ENCODE peak calls at places on chromosomes 5 and 9, in seven cellular contexts. R is sciatic nerve, G is NCI-H460, W is left lobe of liver, P is IMR-90, K is pancreas, O is midbrain. U is an unnamed sample.

GRCh38 chr5:157801-158200 is 33.5 kb upstream of the LRRC14B start:
- DNase-seq in R (no peak), G (no peak), W (no peak), P (no peak), K (no peak), O (no peak), U (no peak)

GRCh38 chr5:82164957-82165698 is 113.0 kb downstream of the RPS23 start:
- DNase-seq in R (no peak), G (no peak), W (no peak), P (peak; percentile 84), K (peak; percentile 32), O (peak; percentile 19), U (no peak)

GRCh38 chr5:180271205-180271604 is 20.7 kb downstream of the MAPK9 start:
- DNase-seq in R (no peak), G (no peak), W (no peak), P (no peak), K (no peak), O (no peak), U (no peak)

GRCh38 chr5:141084487-141084989 is 9.9 kb upstream of the PCDHB2 start:
- DNase-seq in R (no peak), G (peak; percentile 66), W (peak; percentile 55), P (peak; percentile 9), K (peak; percentile 63), O (peak; percentile 57), U (no peak)

GRCh38 chr9:91690540-91691249 is 259.3 kb downstream of the ROR2 start:
- DNase-seq in R (no peak), G (no peak), W (no peak), P (no peak), K (no peak), O (no peak), U (no peak)

GRCh38 chr9:99199938-99200539 is 21.7 kb downstream of the ALG2 start:
- DNase-seq in R (no peak), G (no peak), W (no peak), P (no peak), K (no peak), O (no peak), U (no peak)

GRCh38 chr5:124173386-124173785 is 573.1 kb downstream of the ZNF608 start:
- DNase-seq in R (no peak), G (no peak), W (no peak), P (no peak), K (no peak), O (no peak), U (no peak)

GRCh38 chr9:127980056-127980705 is 608 bp downstream of the EEIG1 start:
- DNase-seq in R (peak; percentile 75), G (no peak), W (peak; percentile 81), P (no peak), K (peak; percentile 66), O (no peak), U (no peak)

GRCh38 chr5:151596839-151597539 is 5.9 kb upstream of the FAT2 start:
- DNase-seq in R (no peak), G (no peak), W (no peak), P (no peak), K (no peak), O (no peak), U (no peak)

GRCh38 chr9:83473488-83473971 is 64.7 kb downstream of the FRMD3 start:
- DNase-seq in R (no peak), G (no peak), W (no peak), P (no peak), K (no peak), O (no peak), U (peak; percentile 18)

GRCh38 chr9:37331871-37332270 is 90.6 kb upstream of the GRHPR start:
- DNase-seq in R (no peak), G (no peak), W (no peak), P (no peak), K (no peak), O (no peak), U (no peak)

GRCh38 chr9:72254881-72255545 is 105.8 kb downstream of the GDA start:
- DNase-seq in R (no peak), G (no peak), W (no peak), P (no peak), K (no peak), O (no peak), U (no peak)

GRCh38 chr5:10690460-10690859 is 70.6 kb downstream of the DAP start:
- DNase-seq in R (no peak), G (no peak), W (no peak), P (peak; percentile 58), K (no peak), O (no peak), U (no peak)

GRCh38 chr9:109969559-109970237 is 189.7 kb downstream of the PALM2AKAP2 start:
- DNase-seq in R (no peak), G (no peak), W (no peak), P (peak; percentile 28), K (no peak), O (no peak), U (no peak)

GRCh38 chr9:21119093-21119770 is 22.4 kb downstream of the IFNW1 start:
- DNase-seq in R (no peak), G (no peak), W (no peak), P (no peak), K (no peak), O (no peak), U (no peak)

GRCh38 chr5:128227984-128228383 is 144.4 kb downstream of the SLC12A2 start:
- DNase-seq in R (no peak), G (peak; percentile 6), W (no peak), P (peak; percentile 91), K (no peak), O (no peak), U (no peak)

GRCh38 chr5:167665841-167666375 is 625.5 kb upstream of the WWC1 start:
- DNase-seq in R (no peak), G (no peak), W (no peak), P (no peak), K (no peak), O (no peak), U (no peak)

GRCh38 chr5:128197911-128198522 is 114.5 kb downstream of the SLC12A2 start:
- DNase-seq in R (no peak), G (no peak), W (no peak), P (no peak), K (no peak), O (no peak), U (no peak)

GRCh38 chr9:107465467-107466451 is 23.8 kb downstream of the KLF4 start:
- DNase-seq in R (peak; percentile 83), G (no peak), W (peak; percentile 53), P (peak; percentile 33), K (peak; percentile 42), O (peak; percentile 50), U (peak; percentile 70)

GRCh38 chr5:138574744-138575193 is 432 bp downstream of the HSPA9 start:
- DNase-seq in R (no peak), G (peak; percentile 24), W (no peak), P (peak; percentile 24), K (no peak), O (no peak), U (no peak)

GRCh38 chr5:18797241-18797640 is 1163.0 kb downstream of the TAF11L14 start:
- DNase-seq in R (no peak), G (no peak), W (no peak), P (no peak), K (no peak), O (no peak), U (no peak)

GRCh38 chr9:92147030-92147853 is 32.0 kb upstream of the SPTLC1 start:
- DNase-seq in R (no peak), G (peak; percentile 85), W (no peak), P (peak; percentile 94), K (no peak), O (no peak), U (peak; percentile 50)

GRCh38 chr9:109437286-109437685 is 60.8 kb downstream of the PTPN3 start:
- DNase-seq in R (no peak), G (no peak), W (no peak), P (no peak), K (no peak), O (no peak), U (no peak)

GRCh38 chr9:110192531-110193326 is 15.2 kb downstream of the C9orf152 start:
- DNase-seq in R (peak; percentile 55), G (no peak), W (no peak), P (peak; percentile 78), K (no peak), O (no peak), U (no peak)

GRCh38 chr9:131116281-131117101 is 8.9 kb upstream of the NUP214 start:
- DNase-seq in R (no peak), G (no peak), W (peak; percentile 42), P (no peak), K (no peak), O (peak; percentile 40), U (no peak)

GRCh38 chr9:88494983-88495721 is 39.8 kb upstream of the NXNL2 start:
- DNase-seq in R (no peak), G (no peak), W (no peak), P (no peak), K (no peak), O (no peak), U (no peak)

GRCh38 chr5:65928341-65928752 is 2.0 kb downstream of the ERBIN start:
- DNase-seq in R (no peak), G (no peak), W (no peak), P (no peak), K (no peak), O (peak; percentile 35), U (no peak)

GRCh38 chr5:108264533-108264932 is 117.4 kb downstream of the FBXL17 start:
- DNase-seq in R (no peak), G (no peak), W (no peak), P (no peak), K (no peak), O (no peak), U (no peak)

GRCh38 chr5:93572101-93572772 is 8.8 kb downstream of the NR2F1-AS1 start:
- DNase-seq in R (peak; percentile 64), G (no peak), W (no peak), P (no peak), K (no peak), O (no peak), U (no peak)

GRCh38 chr9:4678679-4679267 is 596 bp upstream of the CDC37L1 start:
- DNase-seq in R (no peak), G (peak; percentile 21), W (no peak), P (peak; percentile 19), K (peak; percentile 38), O (peak; percentile 56), U (no peak)

GRCh38 chr5:168076561-168076991 is 214.9 kb upstream of the WWC1 start:
- DNase-seq in R (peak; percentile 69), G (no peak), W (peak; percentile 48), P (peak; percentile 13), K (peak; percentile 17), O (no peak), U (no peak)

GRCh38 chr9:77819672-77820071 is 171.6 kb upstream of the GNA14 start:
- DNase-seq in R (no peak), G (no peak), W (no peak), P (peak; percentile 23), K (no peak), O (no peak), U (no peak)

GRCh38 chr9:125867752-125868400 is 120.7 kb downstream of the PBX3 start:
- DNase-seq in R (no peak), G (no peak), W (no peak), P (peak; percentile 44), K (no peak), O (no peak), U (no peak)

GRCh38 chr9:29214162-29214520 is 1640.9 kb upstream of the C9orf72 start:
- DNase-seq in R (no peak), G (peak; percentile 61), W (no peak), P (no peak), K (peak; percentile 52), O (no peak), U (peak; percentile 12)

GRCh38 chr5:67364381-67364970 is 167.9 kb upstream of the CD180 start:
- DNase-seq in R (no peak), G (no peak), W (peak; percentile 50), P (no peak), K (no peak), O (no peak), U (no peak)

GRCh38 chr5:11609570-11610322 is 294.5 kb downstream of the CTNND2 start:
- DNase-seq in R (no peak), G (no peak), W (no peak), P (no peak), K (no peak), O (no peak), U (no peak)

GRCh38 chr5:40556811-40557210 is 122.9 kb upstream of the PTGER4 start:
- DNase-seq in R (no peak), G (no peak), W (no peak), P (no peak), K (no peak), O (no peak), U (no peak)